ENCODE peak calls at places on chromosomes 12 and 14, in eight cellular contexts. G is activated CD4-positive, alpha-beta memory T cell treated with anti-CD3 and anti-CD28 coated beads for 36 hours; M is AML-193; W is amniotic stem cell; C is stimulated activated effector memory CD8-positive, alpha-beta T cell treated with anti-CD3 and anti-CD28 coated beads, Interleukin-12 subunit alpha, Interleukin-12 subunit beta, amount 100 ng/mL, for 72 hours; P is GOT3; O is T-helper 1 cell; N is small intestine. F is an unnamed sample.

GRCh38 chr14:73465833-73466532 is 7.6 kb upstream of the NUMB start:
- DNase-seq in G (no peak), M (peak), W (no peak), C (no peak), P (no peak), O (no peak), N (no peak), F (peak)

GRCh38 chr14:23910081-23910875 is 43.3 kb upstream of the DHRS4 start:
- DNase-seq in G (peak), M (no peak), W (peak), C (no peak), P (no peak), O (no peak), N (peak), F (peak)

GRCh38 chr12:46269429-46270241 is 792 bp upstream of the SLC38A1 start:
- DNase-seq in G (peak), M (peak), W (no peak), C (peak), P (no peak), O (peak), N (peak), F (peak)

GRCh38 chr12:49301759-49302158 is 6.8 kb downstream of the PRPH start:
- DNase-seq in G (peak), M (no peak), W (no peak), C (no peak), P (no peak), O (no peak), N (no peak), F (no peak)

GRCh38 chr14:58772814-58773620 is 135.3 kb downstream of the DACT1 start:
- DNase-seq in G (no peak), M (no peak), W (no peak), C (no peak), P (no peak), O (no peak), N (no peak), F (no peak)

GRCh38 chr12:50725011-50725899 is 38.6 kb upstream of the ATF1 start:
- DNase-seq in G (no peak), M (no peak), W (no peak), C (no peak), P (no peak), O (no peak), N (no peak), F (no peak)

GRCh38 chr12:85392508-85392907 is 112.5 kb downstream of the ALX1 start:
- DNase-seq in G (no peak), M (no peak), W (no peak), C (no peak), P (no peak), O (no peak), N (no peak), F (peak)

GRCh38 chr12:49489720-49490119 is 49.1 kb upstream of the KCNH3 start:
- DNase-seq in G (no peak), M (no peak), W (peak), C (no peak), P (no peak), O (no peak), N (no peak), F (no peak)

GRCh38 chr12:76866726-76867125 is 12.1 kb downstream of the CSRP2 start:
- DNase-seq in G (no peak), M (no peak), W (no peak), C (no peak), P (no peak), O (no peak), N (no peak), F (no peak)

GRCh38 chr12:10211975-10212622 is 578 bp upstream of the GABARAPL1 start:
- DNase-seq in G (peak), M (peak), W (peak), C (peak), P (peak), O (peak), N (peak), F (peak)